ENCODE peak calls at places on chromosome 9, in four cellular contexts. U is H9, C is sciatic nerve, N is M059J. X is an unnamed sample.

GRCh38 chr9:125409637-125410521 is 148.3 kb downstream of the GAPVD1 start:
- DNase-seq in U (peak; percentile 62), N (peak; percentile 57), C (no peak), X (no peak)

GRCh38 chr9:115425614-115426013 is 307.7 kb upstream of the TNC start:
- DNase-seq in N (no peak), C (no peak), U (no peak), X (no peak)

GRCh38 chr9:18189876-18190670 is 283.9 kb upstream of the ADAMTSL1 start:
- DNase-seq in U (no peak), C (no peak), N (no peak), X (no peak)

GRCh38 chr9:84397822-84398221 is 57.3 kb upstream of the SLC28A3 start:
- DNase-seq in C (no peak), N (peak; percentile 77), U (no peak), X (no peak)

GRCh38 chr9:37966443-37967271 is 62.7 kb upstream of the SLC25A51 start:
- DNase-seq in N (peak; percentile 30), U (no peak), C (no peak), X (no peak)

GRCh38 chr9:98488578-98489312 is 220.0 kb downstream of the GABBR2 start:
- DNase-seq in C (no peak), N (peak; percentile 97), U (no peak), X (no peak)

GRCh38 chr9:21077842-21078241 is at the start of gene IFNB1:
- DNase-seq in N (no peak), U (no peak), C (no peak), X (no peak)

GRCh38 chr9:123825337-123825736 is 104.6 kb downstream of the DENND1A start:
- DNase-seq in C (no peak), N (peak; percentile 12), U (no peak), X (no peak)

GRCh38 chr9:108377382-108377781 is 478.4 kb downstream of the ACTL7B start:
- DNase-seq in U (no peak), N (no peak), C (no peak), X (no peak)

GRCh38 chr9:36192196-36192595 is 1.5 kb downstream of the CLTA start:
- DNase-seq in N (peak; percentile 31), C (no peak), U (no peak), X (no peak)

GRCh38 chr9:108743901-108744371 is 111.8 kb downstream of the ACTL7B start:
- DNase-seq in C (no peak), N (peak; percentile 43), U (no peak), X (no peak)

GRCh38 chr9:133023117-133023890 is 7.5 kb upstream of the GTF3C5 start:
- DNase-seq in N (peak; percentile 43), U (peak; percentile 74), C (no peak), X (no peak)

GRCh38 chr9:98775831-98776441 is 20.4 kb downstream of the ANKS6 start:
- DNase-seq in C (no peak), U (peak; percentile 71), N (peak; percentile 56), X (no peak)

GRCh38 chr9:92728831-92729734 is 35.5 kb downstream of the BICD2 start:
- DNase-seq in C (no peak), U (peak; percentile 38), N (no peak), X (peak; percentile 44)

GRCh38 chr9:3023449-3023848 is 179.6 kb upstream of the PUM3 start:
- DNase-seq in N (no peak), U (no peak), C (no peak), X (no peak)

GRCh38 chr9:13446935-13447334 is 167.4 kb upstream of the MPDZ start:
- DNase-seq in N (no peak), U (no peak), C (no peak), X (no peak)

GRCh38 chr9:114046876-114047275 is 31.2 kb downstream of the AMBP start:
- DNase-seq in U (no peak), N (peak; percentile 34), C (no peak), X (no peak)

GRCh38 chr9:114969269-114969668 is 38.9 kb upstream of the TNFSF8 start:
- DNase-seq in U (no peak), N (no peak), C (no peak), X (no peak)

GRCh38 chr9:94805585-94805984 is 79.1 kb downstream of the AOPEP start:
- DNase-seq in C (no peak), N (peak; percentile 98), U (no peak), X (no peak)

GRCh38 chr9:114061292-114061691 is 16.8 kb downstream of the AMBP start:
- DNase-seq in N (no peak), C (no peak), U (no peak), X (no peak)

GRCh38 chr9:20227166-20227874 is 395.0 kb downstream of the MLLT3 start:
- DNase-seq in U (no peak), C (no peak), N (no peak), X (no peak)

GRCh38 chr9:26687421-26687820 is 205.2 kb downstream of the CAAP1 start:
- DNase-seq in C (no peak), N (peak; percentile 42), U (no peak), X (no peak)

GRCh38 chr9:87596862-87597261 is 99.2 kb downstream of the DAPK1 start:
- DNase-seq in C (no peak), U (no peak), N (peak; percentile 63), X (peak; percentile 62)

GRCh38 chr9:91275641-91276040 is 86.1 kb downstream of the AUH start:
- DNase-seq in U (no peak), N (no peak), C (no peak), X (no peak)

GRCh38 chr9:69578026-69578425 is 94.1 kb downstream of the APBA1 start:
- DNase-seq in N (no peak), C (no peak), U (no peak), X (no peak)

GRCh38 chr9:16321461-16322119 is 548.9 kb downstream of the BNC2 start:
- DNase-seq in N (peak; percentile 92), U (peak; percentile 17), C (no peak), X (peak; percentile 23)

GRCh38 chr9:8660383-8660782 is 860.8 kb upstream of the DMAC1 start:
- DNase-seq in U (no peak), C (peak; percentile 85), N (no peak), X (peak; percentile 92)

GRCh38 chr9:136120438-136120844 is 1.8 kb upstream of the TMEM250 start:
- DNase-seq in C (no peak), N (no peak), U (no peak), X (no peak)

GRCh38 chr9:1829719-1830118 is 185.4 kb upstream of the SMARCA2 start:
- DNase-seq in C (no peak), N (no peak), U (no peak), X (no peak)

GRCh38 chr9:134378901-134379338 is 52.7 kb downstream of the RXRA start:
- DNase-seq in U (no peak), C (no peak), N (peak; percentile 88), X (no peak)

GRCh38 chr9:83299094-83299493 is 236.2 kb upstream of the RASEF start:
- DNase-seq in C (no peak), N (no peak), U (no peak), X (no peak)

GRCh38 chr9:5886114-5886939 is 4.4 kb upstream of the MLANA start:
- DNase-seq in N (peak; percentile 70), C (peak; percentile 86), U (peak; percentile 91), X (peak; percentile 74)

GRCh38 chr9:71626395-71626794 is 141.9 kb downstream of the CEMIP2 start:
- DNase-seq in C (no peak), U (no peak), N (no peak), X (no peak)

GRCh38 chr9:92706218-92706940 is 36.4 kb upstream of the IPPK start:
- DNase-seq in U (peak; percentile 79), N (peak; percentile 42), C (no peak), X (no peak)

GRCh38 chr9:18606281-18606680 is 132.3 kb downstream of the ADAMTSL1 start:
- DNase-seq in C (no peak), N (peak; percentile 56), U (no peak), X (no peak)

GRCh38 chr9:77017505-77017894 is 2.0 kb upstream of the FOXB2 start:
- DNase-seq in C (no peak), N (no peak), U (no peak), X (no peak)

GRCh38 chr9:134554750-134555655 is 86.6 kb upstream of the COL5A1 start:
- DNase-seq in C (peak; percentile 58), U (peak; percentile 48), N (peak; percentile 45), X (no peak)

GRCh38 chr9:130124471-130124870 is 47.7 kb upstream of the NCS1 start:
- DNase-seq in C (no peak), U (no peak), N (no peak), X (no peak)

GRCh38 chr9:110571801-110572490 is 7.6 kb downstream of the SVEP1 start:
- DNase-seq in C (no peak), N (peak; percentile 7), U (no peak), X (no peak)

GRCh38 chr9:77838986-77839385 is 190.9 kb upstream of the GNA14 start:
- DNase-seq in N (no peak), U (no peak), C (no peak), X (no peak)